ENCODE peak calls at places on chromosomes 6 and 20, in six cellular contexts. Q is GM12878, E is GM23338, J is A549, H is Panc1, L is HCT116. X is an unnamed sample.

GRCh38 chr6:28922004-28922840 is 1.6 kb downstream of the TRIM27 start:
- DNase-seq in H (no peak), E (no peak), Q (no peak), J (peak; percentile 62), L (peak; percentile 62), X (peak; percentile 63)

GRCh38 chr20:62232764-62233645 is 5.3 kb upstream of the OSBPL2 start:
- DNase-seq in H (no peak), E (no peak), Q (no peak), J (no peak), L (no peak), X (no peak)

GRCh38 chr6:30411515-30412207 is 66.7 kb downstream of the RPP21 start:
- DNase-seq in L (peak; percentile 61), H (peak; percentile 35), J (no peak), E (peak; percentile 85), Q (no peak), X (peak; percentile 49)

GRCh38 chr6:113723182-113723581 is 134.0 kb upstream of the MARCKS start:
- DNase-seq in Q (no peak), J (no peak), E (no peak), H (no peak), L (no peak), X (no peak)

GRCh38 chr6:70998148-70998547 is 41.3 kb upstream of the B3GAT2 start:
- DNase-seq in H (no peak), Q (no peak), E (peak; percentile 18), J (no peak), L (no peak), X (no peak)

GRCh38 chr20:25574411-25574810 is 10.9 kb downstream of the NINL start:
- DNase-seq in E (no peak), J (no peak), Q (no peak), L (no peak), H (no peak), X (peak; percentile 22)

GRCh38 chr20:49893242-49894072 is 21.9 kb downstream of the SPATA2 start:
- DNase-seq in E (no peak), Q (no peak), H (no peak), L (no peak), J (no peak), X (peak; percentile 34)

GRCh38 chr6:11309947-11310665 is 77.6 kb upstream of the NEDD9 start:
- DNase-seq in J (no peak), Q (no peak), E (peak; percentile 63), H (no peak), L (no peak), X (peak; percentile 22)

GRCh38 chr6:157885211-157885788 is 62.3 kb downstream of the SNX9 start:
- DNase-seq in H (no peak), J (no peak), Q (no peak), E (no peak), L (no peak), X (no peak)

GRCh38 chr6:122400121-122400450 is 634 bp downstream of the HSF2 start:
- DNase-seq in E (peak; percentile 40), L (no peak), H (no peak), Q (no peak), J (peak; percentile 13), X (peak; percentile 5)

GRCh38 chr6:128244751-128245405 is 275.5 kb downstream of the PTPRK start:
- DNase-seq in E (no peak), H (no peak), Q (no peak), L (no peak), J (no peak), X (no peak)

GRCh38 chr20:12287575-12287974 is 369.9 kb downstream of the BTBD3 start:
- DNase-seq in L (no peak), E (peak; percentile 50), Q (no peak), J (no peak), H (no peak), X (no peak)

GRCh38 chr6:90033872-90034271 is 139.6 kb downstream of the GJA10 start:
- DNase-seq in H (no peak), E (no peak), J (no peak), L (no peak), Q (no peak), X (no peak)

GRCh38 chr20:51131806-51132205 is 108.9 kb upstream of the KCNG1 start:
- DNase-seq in L (no peak), Q (no peak), J (no peak), E (no peak), H (no peak), X (no peak)

GRCh38 chr6:166957087-166957804 is 896 bp upstream of the RNASET2 start:
- DNase-seq in Q (no peak), E (peak; percentile 52), H (no peak), L (no peak), J (no peak), X (no peak)

GRCh38 chr6:81978230-81978629 is 225.7 kb upstream of the TENT5A start:
- DNase-seq in H (no peak), Q (no peak), E (no peak), J (no peak), L (no peak), X (no peak)

GRCh38 chr6:76481101-76481500 is 408.6 kb upstream of the IMPG1 start:
- DNase-seq in J (no peak), E (peak; percentile 7), L (no peak), Q (no peak), H (no peak), X (no peak)
- TF ChIP-seq REST in J (no peak), E (no peak), L (no peak), Q (no peak), H (no peak), X (no peak)

GRCh38 chr20:58512808-58513552 is 2.2 kb downstream of the APCDD1L start:
- DNase-seq in E (peak; percentile 27), L (no peak), Q (no peak), J (no peak), H (no peak), X (no peak)
- TF ChIP-seq REST in E (no peak), L (no peak), Q (no peak), J (no peak), H (no peak), X (no peak)

GRCh38 chr6:111871207-111871606 is 2.0 kb downstream of the FYN start:
- DNase-seq in L (no peak), J (no peak), E (no peak), H (no peak), Q (no peak), X (no peak)

GRCh38 chr6:111870751-111871064 is 2.5 kb downstream of the FYN start:
- DNase-seq in E (no peak), H (no peak), J (no peak), Q (no peak), L (no peak), X (no peak)

GRCh38 chr6:111872521-111873177 is 603 bp downstream of the FYN start:
- DNase-seq in L (no peak), H (no peak), J (no peak), Q (no peak), E (no peak), X (no peak)

GRCh38 chr6:111871725-111872520 is 1.3 kb downstream of the FYN start:
- DNase-seq in Q (no peak), E (peak; percentile 70), H (no peak), J (peak; percentile 10), L (no peak), X (no peak)

DNA sequence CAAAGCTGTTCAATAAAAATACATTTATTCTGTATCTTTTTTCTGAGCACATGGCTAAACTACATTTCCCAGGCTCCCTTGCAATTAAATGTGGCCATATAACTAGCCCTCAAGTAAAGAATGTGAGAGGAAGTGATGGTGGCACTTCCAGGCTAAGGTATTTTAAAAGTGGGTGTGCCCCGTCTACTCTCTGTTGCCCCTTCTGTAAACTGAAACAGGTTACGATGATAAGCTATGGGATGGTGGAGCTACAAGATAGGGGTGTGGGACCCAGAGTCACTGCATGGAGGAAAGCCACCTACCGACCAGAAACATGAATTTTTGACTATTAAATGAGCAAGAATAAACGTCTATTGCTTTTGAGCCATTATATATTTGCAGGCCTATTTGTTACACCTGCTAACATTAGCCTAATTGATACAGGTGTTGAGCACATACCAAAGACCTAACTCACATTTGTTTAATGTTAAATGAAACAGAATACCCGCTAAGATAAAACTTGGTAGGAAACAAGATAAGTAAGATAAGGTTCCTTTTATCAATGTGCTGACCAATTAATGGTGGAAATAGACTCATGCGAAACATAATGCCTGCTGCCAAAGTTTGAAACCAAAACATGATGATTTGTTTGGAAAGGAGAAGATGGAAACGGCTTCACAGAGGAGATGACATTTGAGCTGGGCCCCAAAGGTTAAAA is 3.0 kb downstream of the FYN start:
- DNase-seq in Q (no peak), L (no peak), E (peak; percentile 54), H (no peak), J (no peak), X (no peak)
- TF ChIP-seq REST in Q (no peak), L (no peak), E (no peak), H (no peak), J (no peak), X (no peak)

DNA sequence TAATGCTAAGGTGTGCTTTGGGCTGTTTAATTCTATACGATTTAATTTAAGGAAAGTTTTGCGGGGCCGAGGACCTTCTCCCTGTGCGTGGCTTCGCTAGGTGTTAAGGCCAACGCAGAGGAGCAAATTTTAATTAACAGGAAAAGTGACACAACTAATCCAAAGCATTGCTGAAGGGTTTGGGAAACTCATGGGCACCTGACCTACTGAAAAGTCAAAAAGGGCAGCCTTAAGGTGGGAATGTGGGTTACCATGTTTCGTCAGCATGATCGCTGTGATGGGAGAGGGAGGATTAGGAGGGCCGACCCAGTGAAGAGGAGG is 415 bp upstream of the CUL9 start:
- DNase-seq in H (no peak), J (no peak), Q (no peak), E (no peak), L (no peak), X (no peak)
- TF ChIP-seq REST in H (no peak), J (no peak), Q (no peak), E (no peak), L (no peak), X (no peak)

DNA sequence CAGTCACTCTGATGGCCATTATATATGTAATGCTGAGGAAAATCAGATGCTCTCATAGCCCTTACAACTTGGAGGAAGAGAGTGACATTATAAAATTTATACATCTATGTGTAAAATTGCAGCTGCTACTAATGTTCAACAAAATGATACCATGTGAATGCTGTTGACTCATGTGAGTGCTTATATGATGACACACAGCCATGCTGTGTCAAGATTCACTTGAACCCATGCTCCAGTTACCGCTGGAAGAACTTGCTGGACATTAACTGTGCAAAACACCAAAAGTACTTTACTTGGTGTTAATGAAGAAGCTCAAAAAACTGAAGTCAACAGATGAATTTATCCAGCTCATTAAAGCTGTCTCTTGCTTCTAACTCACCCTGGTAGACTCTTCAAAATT is 318.9 kb upstream of the PLCB4 start:
- DNase-seq in Q (no peak), L (no peak), E (no peak), H (no peak), J (no peak), X (no peak)
- TF ChIP-seq REST in Q (no peak), L (no peak), E (no peak), H (no peak), J (no peak), X (no peak)